ENCODE peak calls at places on chromosomes 12 and 14, in nine cellular contexts. W, Y, P, N, O, A, M, E and X are unnamed samples.

GRCh38 chr12:88242939-88243338 is 100.8 kb downstream of the TMTC3 start:
- DNase-seq in W (no peak), Y (no peak), P (no peak), N (no peak), O (no peak), A (no peak), M (no peak), E (no peak), X (no peak)

GRCh38 chr14:68653108-68653507 is 139.8 kb downstream of the ZFP36L1 start:
- DNase-seq in W (no peak), Y (no peak), P (no peak), N (no peak), O (no peak), A (no peak), M (no peak), E (no peak), X (no peak)

GRCh38 chr12:112988224-112988623 is 9.9 kb downstream of the OAS2 start:
- DNase-seq in W (no peak), Y (no peak), P (no peak), N (no peak), O (no peak), A (no peak), M (no peak), E (no peak), X (no peak)

GRCh38 chr14:91140672-91141071 is 26.8 kb downstream of the DGLUCY start:
- DNase-seq in W (no peak), Y (peak), P (no peak), N (peak), O (peak), A (peak), M (peak), E (no peak), X (no peak)

GRCh38 chr12:27709932-27710591 is 570 bp upstream of the MRPS35 start:
- DNase-seq in W (peak), Y (peak), P (no peak), N (peak), O (peak), A (peak), M (peak), E (no peak), X (no peak)

GRCh38 chr12:13173537-13173936 is 23.0 kb upstream of the EMP1 start:
- DNase-seq in W (peak), Y (peak), P (peak), N (peak), O (peak), A (peak), M (peak), E (peak), X (peak)

GRCh38 chr12:113899844-113900471 is 66.2 kb downstream of the RBM19 start:
- DNase-seq in W (no peak), Y (no peak), P (no peak), N (no peak), O (no peak), A (no peak), M (no peak), E (no peak), X (no peak)

GRCh38 chr12:114440450-114441383 is 34.8 kb upstream of the TBX5 start:
- DNase-seq in W (peak), Y (no peak), P (no peak), N (no peak), O (no peak), A (no peak), M (no peak), E (no peak), X (no peak)

GRCh38 chr12:49750027-49750977 is 8.9 kb downstream of the TMBIM6 start:
- DNase-seq in W (peak), Y (no peak), P (no peak), N (peak), O (no peak), A (peak), M (peak), E (no peak), X (no peak)

GRCh38 chr12:12508612-12509011 is 54.1 kb downstream of the DUSP16 start:
- DNase-seq in W (peak), Y (no peak), P (no peak), N (no peak), O (no peak), A (no peak), M (no peak), E (no peak), X (no peak)

GRCh38 chr14:73713206-73713803 is 879 bp downstream of the PNMA1 start:
- DNase-seq in W (no peak), Y (no peak), P (no peak), N (no peak), O (no peak), A (peak), M (no peak), E (no peak), X (no peak)

GRCh38 chr14:53956427-53957201 is at the start of gene BMP4:
- DNase-seq in W (peak), Y (peak), P (no peak), N (peak), O (peak), A (no peak), M (no peak), E (no peak), X (peak)

GRCh38 chr12:56775638-56776037 is 12.5 kb downstream of the HSD17B6 start:
- DNase-seq in W (no peak), Y (no peak), P (no peak), N (no peak), O (no peak), A (no peak), M (no peak), E (no peak), X (no peak)

GRCh38 chr12:69639400-69640016 is 28.8 kb upstream of the LRRC10 start:
- DNase-seq in W (peak), Y (peak), P (peak), N (peak), O (peak), A (peak), M (peak), E (peak), X (no peak)

GRCh38 chr14:64731141-64731581 is 26.9 kb downstream of the PLEKHG3 start:
- DNase-seq in W (no peak), Y (no peak), P (no peak), N (no peak), O (no peak), A (no peak), M (no peak), E (no peak), X (no peak)

GRCh38 chr14:55451398-55451797 is 11.0 kb upstream of the TBPL2 start:
- DNase-seq in W (no peak), Y (no peak), P (no peak), N (no peak), O (no peak), A (no peak), M (no peak), E (no peak), X (no peak)

GRCh38 chr14:94447986-94448808 is 4.4 kb downstream of the SERPINA11 start:
- DNase-seq in W (no peak), Y (no peak), P (no peak), N (no peak), O (no peak), A (peak), M (no peak), E (no peak), X (no peak)

GRCh38 chr12:5921966-5922365 is 23.1 kb downstream of the ANO2 start:
- DNase-seq in W (no peak), Y (no peak), P (no peak), N (no peak), O (no peak), A (no peak), M (no peak), E (no peak), X (no peak)

GRCh38 chr12:5586201-5586600 is 154.3 kb downstream of the NTF3 start:
- DNase-seq in W (peak), Y (no peak), P (no peak), N (peak), O (no peak), A (no peak), M (peak), E (no peak), X (no peak)

GRCh38 chr12:40033260-40033649 is 72.6 kb downstream of the SLC2A13 start:
- DNase-seq in W (no peak), Y (no peak), P (no peak), N (no peak), O (peak), A (no peak), M (no peak), E (no peak), X (no peak)

GRCh38 chr12:53994691-53995310 is 5.2 kb upstream of the HOXC9 start:
- DNase-seq in W (no peak), Y (no peak), P (no peak), N (no peak), O (no peak), A (no peak), M (no peak), E (no peak), X (no peak)

GRCh38 chr12:4894019-4894418 is 15.7 kb upstream of the KCNA1 start:
- DNase-seq in W (no peak), Y (no peak), P (no peak), N (no peak), O (no peak), A (no peak), M (no peak), E (no peak), X (no peak)

GRCh38 chr12:7899755-7900154 is 27.0 kb upstream of the SLC2A14 start:
- DNase-seq in W (peak), Y (no peak), P (no peak), N (no peak), O (no peak), A (no peak), M (no peak), E (no peak), X (no peak)

GRCh38 chr12:110252716-110253115 is 28.3 kb upstream of the ATP2A2 start:
- DNase-seq in W (no peak), Y (no peak), P (no peak), N (no peak), O (no peak), A (no peak), M (no peak), E (no peak), X (no peak)

GRCh38 chr12:122846622-122847515 is 11.6 kb downstream of the HIP1R start:
- DNase-seq in W (no peak), Y (no peak), P (no peak), N (no peak), O (no peak), A (no peak), M (no peak), E (peak), X (no peak)

GRCh38 chr14:60092516-60092915 is 793 bp downstream of the PCNX4 start:
- DNase-seq in W (peak), Y (no peak), P (no peak), N (peak), O (peak), A (peak), M (peak), E (no peak), X (peak)

GRCh38 chr12:13187399-13187798 is 9.1 kb upstream of the EMP1 start:
- DNase-seq in W (peak), Y (no peak), P (no peak), N (peak), O (no peak), A (peak), M (peak), E (no peak), X (no peak)

GRCh38 chr14:98961191-98961590 is 310.8 kb downstream of the BCL11B start:
- DNase-seq in W (no peak), Y (no peak), P (no peak), N (no peak), O (no peak), A (no peak), M (no peak), E (no peak), X (no peak)

GRCh38 chr14:24408764-24409163 is 10.0 kb downstream of the NYNRIN start:
- DNase-seq in W (no peak), Y (no peak), P (no peak), N (no peak), O (no peak), A (no peak), M (no peak), E (no peak), X (no peak)